ENCODE peak calls at places on chromosomes 11 and 22, in nine cellular contexts. B is fibroblast of lung, A is Peyer's patch, H is cardiac muscle cell, X is colonic mucosa, I is kidney, D is DND-41, T is uterus, P is right cardiac atrium. Q is an unnamed sample.

GRCh38 chr11:133898031-133898769 is 52.9 kb upstream of the SPATA19 start:
- DNase-seq in I (no peak), A (no peak), X (no peak), B (no peak), P (no peak), H (no peak), T (no peak), D (peak; percentile 1), Q (no peak)

GRCh38 chr11:112082729-112083128 is 3.8 kb downstream of the TIMM8B start:
- DNase-seq in P (no peak), X (no peak), H (no peak), T (no peak), I (no peak), B (peak; percentile 54), A (no peak), D (no peak), Q (no peak)

GRCh38 chr22:18905540-18906409 is at the start of gene DGCR6:
- DNase-seq in H (no peak), A (no peak), P (no peak), I (no peak), B (no peak), X (no peak), T (no peak), D (no peak), Q (no peak)

GRCh38 chr11:117517097-117517496 is 189.4 kb downstream of the CEP164 start:
- DNase-seq in D (no peak), H (no peak), P (no peak), A (no peak), B (no peak), X (no peak), T (no peak), I (no peak), Q (no peak)

GRCh38 chr22:46044718-46045458 is 67.9 kb upstream of the WNT7B start:
- DNase-seq in H (peak; percentile 46), B (no peak), I (peak; percentile 91), T (peak; percentile 43), D (peak; percentile 39), P (peak; percentile 54), X (no peak), A (peak; percentile 62), Q (peak; percentile 91)

GRCh38 chr11:808427-809286 is 1.1 kb upstream of the RPLP2 start:
- DNase-seq in I (no peak), T (no peak), X (no peak), A (no peak), B (no peak), H (no peak), D (peak; percentile 46), P (peak; percentile 90), Q (no peak)

GRCh38 chr22:30221121-30221992 is 25.2 kb downstream of the LIF start:
- DNase-seq in T (no peak), D (peak; percentile 98), P (no peak), H (no peak), I (no peak), A (peak; percentile 78), B (no peak), X (no peak), Q (no peak)

GRCh38 chr11:78961186-78961782 is 386.6 kb upstream of the NARS2 start:
- DNase-seq in A (no peak), D (no peak), I (no peak), X (peak; percentile 39), B (peak; percentile 54), P (no peak), H (no peak), T (no peak), Q (no peak)

GRCh38 chr11:64864135-64864472 is 14.3 kb downstream of the EHD1 start:
- DNase-seq in A (no peak), I (no peak), T (no peak), X (no peak), B (no peak), P (no peak), D (no peak), H (no peak), Q (no peak)

GRCh38 chr11:64862914-64863313 is 15.5 kb downstream of the EHD1 start:
- DNase-seq in I (no peak), B (peak; percentile 56), X (no peak), T (no peak), A (no peak), H (no peak), P (peak; percentile 74), D (no peak), Q (peak; percentile 67)

GRCh38 chr11:64865286-64866172 is 12.9 kb downstream of the EHD1 start:
- DNase-seq in I (no peak), T (no peak), P (no peak), X (no peak), B (peak; percentile 95), H (no peak), A (peak; percentile 57), D (no peak), Q (no peak)

GRCh38 chr11:64864473-64865285 is 13.7 kb downstream of the EHD1 start:
- DNase-seq in H (peak; percentile 46), A (peak; percentile 59), D (no peak), P (peak; percentile 84), I (peak; percentile 94), T (peak; percentile 90), B (peak; percentile 100), X (no peak), Q (peak; percentile 85)

GRCh38 chr11:64863381-64864060 is 14.9 kb downstream of the EHD1 start:
- DNase-seq in T (no peak), H (no peak), A (no peak), X (no peak), I (peak; percentile 93), P (no peak), B (peak; percentile 73), D (no peak), Q (peak; percentile 68)
- H3K4me1 ChIP-seq in T (peaks cover 10% of the 10 kb centered on the region), H (peaks cover 33% of the 10 kb centered on the region), A (peaks cover 82% of the 10 kb centered on the region), X (peaks cover 25% of the 10 kb centered on the region), I (peaks cover 39% of the 10 kb centered on the region), P (peaks cover 31% of the 10 kb centered on the region), B (peaks cover 54% of the 10 kb centered on the region), D (peaks cover 45% of the 10 kb centered on the region), Q (peaks cover 100% of the 10 kb centered on the region)

GRCh38 chr11:129202646-129203045 is 10.5 kb upstream of the ARHGAP32 start:
- DNase-seq in X (no peak), T (no peak), A (no peak), I (no peak), D (no peak), P (no peak), B (no peak), H (no peak), Q (no peak)

GRCh38 chr11:129209891-129210830 is 18.0 kb upstream of the ARHGAP32 start:
- DNase-seq in X (no peak), P (no peak), D (no peak), H (no peak), T (no peak), I (no peak), B (no peak), A (no peak), Q (no peak)

GRCh38 chr11:129208863-129209262 is 16.7 kb upstream of the ARHGAP32 start:
- DNase-seq in T (no peak), B (no peak), D (no peak), H (no peak), P (no peak), X (no peak), A (no peak), I (no peak), Q (no peak)

DNA sequence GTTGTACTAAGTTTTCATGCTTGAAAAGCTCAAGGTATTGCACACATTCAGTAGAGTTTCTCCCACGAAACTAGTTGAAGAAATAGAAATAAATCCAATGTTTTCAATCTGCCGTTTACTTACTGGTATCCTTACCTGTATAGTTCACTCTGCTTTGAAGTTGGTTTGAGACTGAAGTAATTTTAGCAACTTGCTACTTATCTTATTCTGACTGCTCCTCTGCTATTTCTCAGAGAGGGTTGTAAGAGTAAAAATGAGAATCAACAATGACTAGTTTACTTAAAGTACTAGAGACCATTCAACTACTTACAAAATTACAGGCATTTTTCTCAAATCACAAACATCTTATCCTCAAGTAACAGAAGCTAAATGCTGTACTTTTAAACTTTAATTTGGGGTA is 12.3 kb upstream of the ARHGAP32 start:
- DNase-seq in A (no peak), D (no peak), H (no peak), P (no peak), X (no peak), B (no peak), T (no peak), I (no peak), Q (no peak)
- H3K4me1 ChIP-seq in A (no peaks in the 10 kb centered on the region), D (no peaks in the 10 kb centered on the region), H (peaks cover 10% of the 10 kb centered on the region), P (no peaks in the 10 kb centered on the region), X (no peaks in the 10 kb centered on the region), B (no peaks in the 10 kb centered on the region), T (no peaks in the 10 kb centered on the region), I (peaks cover 2% of the 10 kb centered on the region), Q (no peaks in the 10 kb centered on the region)

GRCh38 chr11:76236092-76237026 is 30.1 kb upstream of the WNT11 start:
- DNase-seq in D (peak; percentile 63), A (peak; percentile 58), P (peak; percentile 75), X (no peak), B (peak; percentile 53), I (peak; percentile 90), T (no peak), H (peak; percentile 81), Q (peak; percentile 89)
- H3K4me1 ChIP-seq in D (peaks cover 39% of the 10 kb centered on the region), A (peaks cover 26% of the 10 kb centered on the region), P (no peaks in the 10 kb centered on the region), X (no peaks in the 10 kb centered on the region), B (peaks cover 6% of the 10 kb centered on the region), I (peaks cover 8% of the 10 kb centered on the region), T (peaks cover 6% of the 10 kb centered on the region), H (peaks cover 3% of the 10 kb centered on the region), Q (peaks cover 24% of the 10 kb centered on the region)

GRCh38 chr11:68002943-68003845 is 703 bp downstream of the UNC93B1 start:
- DNase-seq in H (peak; percentile 51), P (peak; percentile 49), A (peak; percentile 72), B (no peak), D (no peak), T (no peak), I (peak; percentile 89), X (peak; percentile 59), Q (peak; percentile 93)

GRCh38 chr11:68006606-68007166 is 2.8 kb upstream of the UNC93B1 start:
- DNase-seq in A (no peak), P (no peak), T (no peak), I (peak; percentile 53), D (no peak), H (no peak), X (no peak), B (no peak), Q (no peak)

GRCh38 chr11:68002575-68002942 is 1.3 kb downstream of the UNC93B1 start:
- DNase-seq in B (no peak), A (peak; percentile 75), P (no peak), D (no peak), X (no peak), T (no peak), H (no peak), I (peak; percentile 63), Q (peak; percentile 85)

GRCh38 chr11:68003846-68004550 is at the start of gene UNC93B1:
- DNase-seq in B (peak; percentile 77), P (peak; percentile 94), D (peak; percentile 55), T (peak; percentile 80), H (peak; percentile 76), A (peak; percentile 91), X (peak; percentile 95), I (peak; percentile 97), Q (peak; percentile 99)

DNA sequence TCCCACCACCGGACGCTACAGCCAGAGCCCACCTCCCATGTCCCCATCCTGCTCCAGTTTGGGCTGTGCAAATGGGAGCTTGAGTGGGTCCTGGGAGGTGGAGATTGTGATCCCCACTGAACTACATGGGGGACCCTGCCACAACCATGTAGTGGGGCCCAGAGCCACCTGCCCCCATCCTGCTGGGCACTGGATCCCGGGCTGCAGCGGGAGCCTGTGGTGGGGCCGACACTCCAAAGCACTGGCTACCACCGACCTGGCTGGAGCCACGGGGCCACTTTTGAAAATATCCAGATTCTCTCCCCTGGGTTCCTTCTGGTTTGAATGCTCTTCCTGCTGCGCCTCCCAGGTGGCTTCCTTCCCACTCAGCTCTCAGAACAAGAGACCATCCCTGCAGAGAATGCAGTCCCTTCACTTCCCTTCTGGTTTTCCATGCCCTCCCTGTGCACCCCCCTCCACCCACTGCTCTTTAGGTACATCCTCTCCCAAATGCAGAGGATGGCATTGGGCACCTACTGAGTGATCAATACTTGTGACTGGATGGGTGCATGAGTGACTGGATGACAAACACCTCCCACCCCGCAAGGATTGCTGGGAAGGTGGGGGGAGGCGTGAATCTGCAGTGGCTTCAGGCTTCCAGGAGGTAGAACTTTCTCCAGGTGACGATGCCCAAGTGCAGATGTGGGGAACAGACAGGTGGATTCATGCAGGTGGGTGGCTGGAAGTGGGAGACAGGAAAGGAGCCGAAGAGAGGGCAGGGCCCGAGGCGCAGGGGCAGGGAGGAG is 846 bp upstream of the UNC93B1 start:
- DNase-seq in D (no peak), X (no peak), H (no peak), T (no peak), P (no peak), B (no peak), A (no peak), I (no peak), Q (peak; percentile 31)
- H3K4me1 ChIP-seq in D (peaks cover 14% of the 10 kb centered on the region), X (peaks cover 6% of the 10 kb centered on the region), H (peaks cover 1% of the 10 kb centered on the region), T (no peaks in the 10 kb centered on the region), P (no peaks in the 10 kb centered on the region), B (no peaks in the 10 kb centered on the region), A (peaks cover 42% of the 10 kb centered on the region), I (peaks cover 9% of the 10 kb centered on the region), Q (peaks cover 3% of the 10 kb centered on the region)

Q was measured in left lung.